ENCODE peak calls at places on chromosomes 11 and 22, in four cellular contexts. Y is IMR-90, D is GM12878, E is K562. Q is an unnamed sample.

GRCh38 chr11:44566952-44567875 is 1.8 kb downstream of the CD82 start:
- DNase-seq in Y (no peak), D (no peak), E (no peak), Q (no peak)

GRCh38 chr22:50016988-50017700 is 4.6 kb upstream of the IL17REL start:
- DNase-seq in Y (no peak), E (no peak), D (peak), Q (no peak)

GRCh38 chr11:30879322-30880020 is 293.3 kb upstream of the MPPED2 start:
- DNase-seq in D (no peak), E (no peak), Y (no peak), Q (peak)

GRCh38 chr11:62708423-62709261 is 1.2 kb downstream of the GNG3 start:
- DNase-seq in Y (no peak), D (no peak), E (no peak), Q (no peak)

GRCh38 chr11:131816046-131816445 is 445.6 kb downstream of the NTM start:
- DNase-seq in D (no peak), E (no peak), Y (no peak), Q (no peak)

GRCh38 chr11:61345954-61346814 is 13.2 kb downstream of the TKFC start:
- DNase-seq in D (no peak), E (no peak), Y (no peak), Q (no peak)

GRCh38 chr11:65861533-65862183 is 1.4 kb downstream of the MUS81 start:
- DNase-seq in D (no peak), Y (no peak), E (no peak), Q (no peak)

GRCh38 chr11:85875505-85875904 is 20.3 kb downstream of the CCDC83 start:
- DNase-seq in E (no peak), D (no peak), Y (peak), Q (no peak)

GRCh38 chr11:32659672-32660071 is 76.0 kb downstream of the EIF3M start:
- DNase-seq in E (no peak), Y (no peak), D (no peak), Q (no peak)

GRCh38 chr11:4095509-4096230 is 1.1 kb downstream of the RRM1 start:
- DNase-seq in E (peak), Y (peak), D (no peak), Q (peak)

GRCh38 chr11:17141156-17141555 is 63.7 kb upstream of the RPS13 start:
- DNase-seq in E (no peak), D (no peak), Y (no peak), Q (no peak)

GRCh38 chr22:30728829-30729228 is 34.2 kb downstream of the OSBP2 start:
- DNase-seq in Y (no peak), D (no peak), E (peak), Q (no peak)

GRCh38 chr22:50218996-50219727 is 18.4 kb downstream of the SELENOO start:
- DNase-seq in E (peak), Y (peak), D (no peak), Q (peak)

GRCh38 chr11:118980191-118980881 is 8.8 kb downstream of the FOXR1 start:
- DNase-seq in D (no peak), E (peak), Y (no peak), Q (no peak)
- TF ChIP-seq FOS in D (no peak), E (no peak), Y (no peak), Q (no peak)

GRCh38 chr11:95078526-95078925 is 11.1 kb upstream of the ENDOD1 start:
- DNase-seq in Y (peak), D (no peak), E (no peak), Q (no peak)

GRCh38 chr11:95081010-95081409 is 8.6 kb upstream of the ENDOD1 start:
- DNase-seq in D (no peak), Y (no peak), E (no peak), Q (peak)

GRCh38 chr11:95082576-95083001 is 7.1 kb upstream of the ENDOD1 start:
- DNase-seq in E (no peak), D (no peak), Y (no peak), Q (no peak)

GRCh38 chr11:95084509-95084908 is 5.1 kb upstream of the ENDOD1 start:
- DNase-seq in E (no peak), Y (peak), D (no peak), Q (no peak)

GRCh38 chr11:95081412-95081811 is 8.2 kb upstream of the ENDOD1 start:
- DNase-seq in D (no peak), E (no peak), Y (no peak), Q (peak)
- TF ChIP-seq FOS in D (no peak), E (no peak), Y (no peak), Q (no peak)

GRCh38 chr22:37740455-37741311 is 43.8 kb downstream of the TRIOBP start:
- DNase-seq in Y (no peak), E (no peak), D (no peak), Q (no peak)

GRCh38 chr22:37739611-37740049 is 42.8 kb downstream of the TRIOBP start:
- DNase-seq in Y (no peak), E (no peak), D (no peak), Q (no peak)

GRCh38 chr22:37741312-37741795 is 44.5 kb downstream of the TRIOBP start:
- DNase-seq in E (no peak), D (no peak), Y (peak), Q (no peak)

GRCh38 chr22:37742374-37743092 is 45.7 kb downstream of the TRIOBP start:
- DNase-seq in D (no peak), E (no peak), Y (peak), Q (no peak)

DNA sequence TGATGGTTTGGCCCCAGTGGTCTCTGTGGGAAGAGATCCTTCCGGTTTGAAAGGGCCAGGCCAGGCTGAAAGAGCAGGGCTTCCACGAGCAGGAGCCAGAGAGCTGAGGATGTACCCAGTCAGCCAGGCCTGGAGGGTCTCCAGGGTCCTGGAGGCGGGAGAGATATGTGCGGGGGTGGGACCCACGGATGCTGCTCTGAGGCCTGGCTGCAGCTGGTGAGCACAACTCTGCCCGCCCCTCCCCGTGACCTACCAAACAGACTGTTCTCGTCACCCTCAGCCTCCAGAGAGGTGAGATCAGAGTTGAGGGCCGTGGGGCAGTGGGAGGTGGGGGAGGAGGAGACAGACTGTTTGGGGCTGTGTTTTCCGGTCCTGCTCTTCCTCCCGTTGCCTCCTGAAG is 42.2 kb downstream of the TRIOBP start:
- DNase-seq in D (no peak), Y (peak), E (no peak), Q (no peak)
- TF ChIP-seq FOS in D (no peak), Y (no peak), E (no peak), Q (no peak)

GRCh38 chr11:281486-282161 is 3.4 kb downstream of the NLRP6 start:
- DNase-seq in E (no peak), D (no peak), Y (no peak), Q (no peak)

GRCh38 chr11:282171-282570 is 4.0 kb downstream of the NLRP6 start:
- DNase-seq in Y (no peak), E (no peak), D (no peak), Q (no peak)

GRCh38 chr11:284081-285020 is 4.6 kb upstream of the PGGHG start:
- DNase-seq in D (no peak), E (no peak), Y (no peak), Q (no peak)

GRCh38 chr11:283405-284080 is 5.3 kb downstream of the NLRP6 start:
- DNase-seq in E (no peak), Y (no peak), D (no peak), Q (no peak)

GRCh38 chr11:282630-283360 is 4.6 kb downstream of the NLRP6 start:
- DNase-seq in Y (no peak), D (no peak), E (no peak), Q (no peak)
- TF ChIP-seq FOS in Y (no peak), D (no peak), E (no peak), Q (no peak)

DNA sequence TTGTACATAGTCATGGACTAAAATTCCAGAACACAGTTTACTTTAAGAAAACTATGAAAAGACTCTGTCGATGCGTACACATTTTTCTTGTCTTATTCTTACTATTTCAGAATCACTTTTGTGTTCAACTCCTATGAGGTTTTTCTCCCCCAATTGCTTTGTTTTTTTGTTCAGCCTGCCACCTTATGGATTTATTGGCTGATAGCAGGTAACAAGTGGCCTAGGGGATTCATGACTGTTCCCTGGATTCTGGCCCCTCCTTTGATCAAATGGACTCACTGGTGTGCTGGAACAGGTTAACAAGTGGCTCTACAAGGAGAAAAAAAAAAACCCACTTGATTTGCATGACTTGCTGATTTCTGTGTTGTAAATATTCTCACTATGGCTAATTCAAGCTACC is 10.6 kb downstream of the MMP20 start:
- DNase-seq in E (no peak), D (no peak), Y (no peak), Q (no peak)
- TF ChIP-seq FOS in E (no peak), D (no peak), Y (no peak), Q (no peak)

DNA sequence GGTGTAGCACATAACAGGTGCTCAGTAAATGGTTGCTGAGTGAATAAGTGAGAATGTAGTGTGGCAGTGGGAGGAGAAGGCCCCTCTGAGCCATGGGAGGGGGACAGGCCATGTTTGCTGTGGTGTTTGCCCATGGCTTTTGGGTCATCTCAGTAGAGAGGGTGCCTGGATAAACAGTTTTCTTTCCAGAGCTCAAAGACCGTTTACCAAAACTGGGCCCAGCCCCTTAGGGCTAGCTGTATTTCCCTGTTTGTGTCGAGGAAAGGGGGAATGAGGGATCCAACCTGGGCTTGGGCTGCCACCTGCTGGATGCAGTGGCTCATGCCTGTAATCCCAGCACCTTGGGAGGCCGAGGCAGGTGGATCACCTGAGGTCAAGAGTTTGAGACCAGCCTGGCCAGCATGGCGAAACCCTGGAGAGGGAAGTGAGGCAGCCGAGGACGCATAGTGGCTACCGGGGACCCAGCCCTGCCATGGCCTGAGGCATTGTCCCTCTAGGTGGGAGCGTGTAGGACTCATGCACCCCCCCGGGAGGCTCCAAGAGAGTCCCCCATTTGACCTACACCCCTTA is 8.7 kb upstream of the LTO1 start:
- DNase-seq in E (peak), Y (no peak), D (no peak), Q (no peak)
- TF ChIP-seq FOS in E (no peak), Y (no peak), D (no peak), Q (no peak)

Q was measured in endothelial cell of umbilical vein.